ENCODE peak calls at places on chromosomes 5 and 9, in nine cellular contexts. One of them, this sample, is unnamed.

GRCh38 chr9:126690431-126691051 is 76.8 kb downstream of the LMX1B start:
- DNase-seq in hypothalamus: no peak
- DNase-seq in AG08395: no peak
- DNase-seq in glomerular endothelial cell: no peak
- DNase-seq in mammary epithelial cell: no peak
- DNase-seq in neural progenitor cell: peak
- DNase-seq in NCI-H1694: no peak
- DNase-seq in central memory CD4-positive, alpha-beta T cell: no peak
- DNase-seq in fibroblast of lung: no peak
- DNase-seq in this sample: no peak

GRCh38 chr5:146595088-146595487 is 79.1 kb upstream of the GPR151 start:
- DNase-seq in hypothalamus: no peak
- DNase-seq in AG08395: no peak
- DNase-seq in glomerular endothelial cell: no peak
- DNase-seq in mammary epithelial cell: no peak
- DNase-seq in neural progenitor cell: no peak
- DNase-seq in NCI-H1694: no peak
- DNase-seq in central memory CD4-positive, alpha-beta T cell: no peak
- DNase-seq in fibroblast of lung: no peak
- DNase-seq in this sample: no peak

GRCh38 chr5:154315196-154315595 is 124.7 kb downstream of the GALNT10 start:
- DNase-seq in hypothalamus: no peak
- DNase-seq in AG08395: no peak
- DNase-seq in glomerular endothelial cell: no peak
- DNase-seq in mammary epithelial cell: no peak
- DNase-seq in neural progenitor cell: no peak
- DNase-seq in NCI-H1694: no peak
- DNase-seq in central memory CD4-positive, alpha-beta T cell: no peak
- DNase-seq in fibroblast of lung: no peak
- DNase-seq in this sample: no peak

GRCh38 chr5:169290895-169291294 is 10.0 kb downstream of the SLIT3 start:
- DNase-seq in hypothalamus: no peak
- DNase-seq in AG08395: no peak
- DNase-seq in glomerular endothelial cell: no peak
- DNase-seq in mammary epithelial cell: peak
- DNase-seq in neural progenitor cell: no peak
- DNase-seq in NCI-H1694: no peak
- DNase-seq in central memory CD4-positive, alpha-beta T cell: no peak
- DNase-seq in fibroblast of lung: peak
- DNase-seq in this sample: no peak

GRCh38 chr5:11791777-11792176 is 112.5 kb downstream of the CTNND2 start:
- DNase-seq in hypothalamus: no peak
- DNase-seq in AG08395: no peak
- DNase-seq in glomerular endothelial cell: no peak
- DNase-seq in mammary epithelial cell: no peak
- DNase-seq in neural progenitor cell: no peak
- DNase-seq in NCI-H1694: no peak
- DNase-seq in central memory CD4-positive, alpha-beta T cell: no peak
- DNase-seq in fibroblast of lung: peak
- DNase-seq in this sample: no peak

GRCh38 chr5:68167195-68167651 is 48.3 kb upstream of the PIK3R1 start:
- DNase-seq in hypothalamus: no peak
- DNase-seq in AG08395: no peak
- DNase-seq in glomerular endothelial cell: no peak
- DNase-seq in mammary epithelial cell: no peak
- DNase-seq in neural progenitor cell: no peak
- DNase-seq in NCI-H1694: no peak
- DNase-seq in central memory CD4-positive, alpha-beta T cell: no peak
- DNase-seq in fibroblast of lung: no peak
- DNase-seq in this sample: no peak

GRCh38 chr9:126491256-126491879 is 122.4 kb upstream of the LMX1B start:
- DNase-seq in hypothalamus: no peak
- DNase-seq in AG08395: peak
- DNase-seq in glomerular endothelial cell: peak
- DNase-seq in mammary epithelial cell: peak
- DNase-seq in neural progenitor cell: peak
- DNase-seq in NCI-H1694: peak
- DNase-seq in central memory CD4-positive, alpha-beta T cell: peak
- DNase-seq in fibroblast of lung: peak
- DNase-seq in this sample: peak

GRCh38 chr9:114038724-114039313 is 39.3 kb downstream of the AMBP start:
- DNase-seq in hypothalamus: no peak
- DNase-seq in AG08395: no peak
- DNase-seq in glomerular endothelial cell: no peak
- DNase-seq in mammary epithelial cell: no peak
- DNase-seq in neural progenitor cell: no peak
- DNase-seq in NCI-H1694: no peak
- DNase-seq in central memory CD4-positive, alpha-beta T cell: no peak
- DNase-seq in fibroblast of lung: no peak
- DNase-seq in this sample: no peak

GRCh38 chr9:109414125-109414785 is 83.9 kb downstream of the PTPN3 start:
- DNase-seq in hypothalamus: no peak
- DNase-seq in AG08395: no peak
- DNase-seq in glomerular endothelial cell: no peak
- DNase-seq in mammary epithelial cell: no peak
- DNase-seq in neural progenitor cell: peak
- DNase-seq in NCI-H1694: no peak
- DNase-seq in central memory CD4-positive, alpha-beta T cell: no peak
- DNase-seq in fibroblast of lung: no peak
- DNase-seq in this sample: no peak